ENCODE peak calls at places on chromosomes 16 and 17, in eight cellular contexts. One of them, this sample, is unnamed.

GRCh38 chr17:40553694-40554534 is 11.4 kb downstream of the CCR7 start:
- DNase-seq in right lobe of liver: peak
- DNase-seq in neural progenitor cell: no peak
- DNase-seq in stimulated activated CD8-positive, alpha-beta memory T cell treated with anti-CD3 and anti-CD28 coated beads, Interleukin-12 subunit alpha, Interleukin-12 subunit beta, amount 100 ng/mL, for 1 hour: no peak
- DNase-seq in NCI-H2029 treated with DMSO at 0.1 percent for 48 hours: peak
- DNase-seq in prostate gland: no peak
- DNase-seq in activated T-helper 9 cell treated with anti-CD3 and anti-CD28 coated beads, Interleukin-2, amount 50 U/mL, for 16 hours: no peak
- DNase-seq in CD8-positive, alpha-beta memory T cell: no peak
- DNase-seq in this sample: no peak

GRCh38 chr17:43840814-43841213 is 6.2 kb upstream of the CD300LG start:
- DNase-seq in prostate gland: no peak
- DNase-seq in stimulated activated CD8-positive, alpha-beta memory T cell treated with anti-CD3 and anti-CD28 coated beads, Interleukin-12 subunit alpha, Interleukin-12 subunit beta, amount 100 ng/mL, for 1 hour: no peak
- DNase-seq in activated T-helper 9 cell treated with anti-CD3 and anti-CD28 coated beads, Interleukin-2, amount 50 U/mL, for 16 hours: no peak
- DNase-seq in right lobe of liver: no peak
- DNase-seq in NCI-H2029 treated with DMSO at 0.1 percent for 48 hours: no peak
- DNase-seq in CD8-positive, alpha-beta memory T cell: no peak
- DNase-seq in neural progenitor cell: peak
- DNase-seq in this sample: no peak

GRCh38 chr17:31248986-31249385 is 48.1 kb downstream of the OMG start:
- DNase-seq in NCI-H2029 treated with DMSO at 0.1 percent for 48 hours: no peak
- DNase-seq in prostate gland: no peak
- DNase-seq in activated T-helper 9 cell treated with anti-CD3 and anti-CD28 coated beads, Interleukin-2, amount 50 U/mL, for 16 hours: no peak
- DNase-seq in CD8-positive, alpha-beta memory T cell: no peak
- DNase-seq in stimulated activated CD8-positive, alpha-beta memory T cell treated with anti-CD3 and anti-CD28 coated beads, Interleukin-12 subunit alpha, Interleukin-12 subunit beta, amount 100 ng/mL, for 1 hour: no peak
- DNase-seq in right lobe of liver: no peak
- DNase-seq in neural progenitor cell: no peak
- DNase-seq in this sample: no peak

GRCh38 chr17:4719684-4720221 is 9.3 kb downstream of the ARRB2 start:
- DNase-seq in neural progenitor cell: no peak
- DNase-seq in CD8-positive, alpha-beta memory T cell: no peak
- DNase-seq in NCI-H2029 treated with DMSO at 0.1 percent for 48 hours: no peak
- DNase-seq in right lobe of liver: no peak
- DNase-seq in activated T-helper 9 cell treated with anti-CD3 and anti-CD28 coated beads, Interleukin-2, amount 50 U/mL, for 16 hours: no peak
- DNase-seq in prostate gland: no peak
- DNase-seq in stimulated activated CD8-positive, alpha-beta memory T cell treated with anti-CD3 and anti-CD28 coated beads, Interleukin-12 subunit alpha, Interleukin-12 subunit beta, amount 100 ng/mL, for 1 hour: no peak
- DNase-seq in this sample: peak

GRCh38 chr17:31580331-31581021 is 189.0 kb downstream of the RAB11FIP4 start:
- DNase-seq in neural progenitor cell: no peak
- DNase-seq in activated T-helper 9 cell treated with anti-CD3 and anti-CD28 coated beads, Interleukin-2, amount 50 U/mL, for 16 hours: no peak
- DNase-seq in stimulated activated CD8-positive, alpha-beta memory T cell treated with anti-CD3 and anti-CD28 coated beads, Interleukin-12 subunit alpha, Interleukin-12 subunit beta, amount 100 ng/mL, for 1 hour: no peak
- DNase-seq in CD8-positive, alpha-beta memory T cell: no peak
- DNase-seq in right lobe of liver: no peak
- DNase-seq in NCI-H2029 treated with DMSO at 0.1 percent for 48 hours: no peak
- DNase-seq in prostate gland: no peak
- DNase-seq in this sample: peak

GRCh38 chr17:44159519-44160210 is 10.8 kb upstream of the ASB16 start:
- DNase-seq in activated T-helper 9 cell treated with anti-CD3 and anti-CD28 coated beads, Interleukin-2, amount 50 U/mL, for 16 hours: no peak
- DNase-seq in prostate gland: no peak
- DNase-seq in stimulated activated CD8-positive, alpha-beta memory T cell treated with anti-CD3 and anti-CD28 coated beads, Interleukin-12 subunit alpha, Interleukin-12 subunit beta, amount 100 ng/mL, for 1 hour: peak
- DNase-seq in NCI-H2029 treated with DMSO at 0.1 percent for 48 hours: no peak
- DNase-seq in right lobe of liver: no peak
- DNase-seq in neural progenitor cell: no peak
- DNase-seq in CD8-positive, alpha-beta memory T cell: no peak
- DNase-seq in this sample: no peak

GRCh38 chr16:10314811-10315210 is 71.0 kb upstream of the ATF7IP2 start:
- DNase-seq in prostate gland: no peak
- DNase-seq in CD8-positive, alpha-beta memory T cell: no peak
- DNase-seq in neural progenitor cell: no peak
- DNase-seq in activated T-helper 9 cell treated with anti-CD3 and anti-CD28 coated beads, Interleukin-2, amount 50 U/mL, for 16 hours: no peak
- DNase-seq in NCI-H2029 treated with DMSO at 0.1 percent for 48 hours: no peak
- DNase-seq in right lobe of liver: no peak
- DNase-seq in stimulated activated CD8-positive, alpha-beta memory T cell treated with anti-CD3 and anti-CD28 coated beads, Interleukin-12 subunit alpha, Interleukin-12 subunit beta, amount 100 ng/mL, for 1 hour: no peak
- DNase-seq in this sample: no peak

GRCh38 chr17:36529121-36529520 is 5.5 kb downstream of the MYO19 start:
- DNase-seq in CD8-positive, alpha-beta memory T cell: no peak
- DNase-seq in prostate gland: no peak
- DNase-seq in activated T-helper 9 cell treated with anti-CD3 and anti-CD28 coated beads, Interleukin-2, amount 50 U/mL, for 16 hours: no peak
- DNase-seq in stimulated activated CD8-positive, alpha-beta memory T cell treated with anti-CD3 and anti-CD28 coated beads, Interleukin-12 subunit alpha, Interleukin-12 subunit beta, amount 100 ng/mL, for 1 hour: no peak
- DNase-seq in NCI-H2029 treated with DMSO at 0.1 percent for 48 hours: no peak
- DNase-seq in neural progenitor cell: no peak
- DNase-seq in right lobe of liver: no peak
- DNase-seq in this sample: no peak

GRCh38 chr16:25575363-25575762 is 116.4 kb upstream of the HS3ST4 start:
- DNase-seq in prostate gland: no peak
- DNase-seq in right lobe of liver: no peak
- DNase-seq in stimulated activated CD8-positive, alpha-beta memory T cell treated with anti-CD3 and anti-CD28 coated beads, Interleukin-12 subunit alpha, Interleukin-12 subunit beta, amount 100 ng/mL, for 1 hour: no peak
- DNase-seq in NCI-H2029 treated with DMSO at 0.1 percent for 48 hours: no peak
- DNase-seq in CD8-positive, alpha-beta memory T cell: no peak
- DNase-seq in activated T-helper 9 cell treated with anti-CD3 and anti-CD28 coated beads, Interleukin-2, amount 50 U/mL, for 16 hours: no peak
- DNase-seq in neural progenitor cell: peak
- DNase-seq in this sample: no peak

GRCh38 chr17:73706858-73707257 is 62.6 kb upstream of the SDK2 start:
- DNase-seq in NCI-H2029 treated with DMSO at 0.1 percent for 48 hours: no peak
- DNase-seq in activated T-helper 9 cell treated with anti-CD3 and anti-CD28 coated beads, Interleukin-2, amount 50 U/mL, for 16 hours: no peak
- DNase-seq in stimulated activated CD8-positive, alpha-beta memory T cell treated with anti-CD3 and anti-CD28 coated beads, Interleukin-12 subunit alpha, Interleukin-12 subunit beta, amount 100 ng/mL, for 1 hour: no peak
- DNase-seq in right lobe of liver: no peak
- DNase-seq in CD8-positive, alpha-beta memory T cell: no peak
- DNase-seq in prostate gland: peak
- DNase-seq in neural progenitor cell: no peak
- DNase-seq in this sample: no peak

GRCh38 chr17:1324201-1324750 is 44.8 kb downstream of the TRARG1 start:
- DNase-seq in neural progenitor cell: no peak
- DNase-seq in prostate gland: no peak
- DNase-seq in right lobe of liver: no peak
- DNase-seq in CD8-positive, alpha-beta memory T cell: no peak
- DNase-seq in activated T-helper 9 cell treated with anti-CD3 and anti-CD28 coated beads, Interleukin-2, amount 50 U/mL, for 16 hours: no peak
- DNase-seq in stimulated activated CD8-positive, alpha-beta memory T cell treated with anti-CD3 and anti-CD28 coated beads, Interleukin-12 subunit alpha, Interleukin-12 subunit beta, amount 100 ng/mL, for 1 hour: no peak
- DNase-seq in NCI-H2029 treated with DMSO at 0.1 percent for 48 hours: no peak
- DNase-seq in this sample: no peak

This sample was measured in body of pancreas.